ENCODE peak calls at places on chromosomes 11 and 22, in five cellular contexts. A is astrocyte of the cerebellum, C is skeletal muscle cell, J is B cell, W is nephron progenitor cell. B is an unnamed sample.

GRCh38 chr11:2177081-2177480 is 5.5 kb upstream of the TH start:
- DNase-seq in A (no peak), C (no peak), J (no peak), W (no peak), B (no peak)

GRCh38 chr11:30445056-30445455 is 122.2 kb downstream of the ARL14EP start:
- DNase-seq in A (no peak), C (no peak), J (no peak), W (no peak), B (no peak)

GRCh38 chr11:27392715-27393114 is 29.7 kb upstream of the CCDC34 start:
- DNase-seq in A (peak; percentile 31), C (peak; percentile 47), J (no peak), W (no peak), B (peak; percentile 29)

GRCh38 chr11:35746356-35747153 is 84.0 kb downstream of the TRIM44 start:
- DNase-seq in A (no peak), C (peak; percentile 25), J (no peak), W (no peak), B (no peak)

GRCh38 chr11:29641201-29641600 is 375.6 kb downstream of the KCNA4 start:
- DNase-seq in A (no peak), C (no peak), J (no peak), W (no peak), B (no peak)

GRCh38 chr22:22942511-22943329 is 55.1 kb downstream of the IGLL5 start:
- DNase-seq in A (peak; percentile 3), C (no peak), J (peak; percentile 90), W (peak; percentile 88), B (peak; percentile 45)

GRCh38 chr11:114208371-114208770 is 87.8 kb upstream of the NNMT start:
- DNase-seq in A (no peak), C (no peak), J (peak; percentile 41), W (no peak), B (no peak)

GRCh38 chr11:1671658-1672057 is 25.3 kb upstream of the KRTAP5-6 start:
- DNase-seq in A (no peak), C (no peak), J (no peak), W (no peak), B (no peak)

GRCh38 chr11:64744544-64745218 is 739 bp upstream of the RASGRP2 start:
- DNase-seq in A (no peak), C (no peak), J (peak; percentile 75), W (peak; percentile 55), B (no peak)

GRCh38 chr11:70247042-70247709 is 23.3 kb upstream of the PPFIA1 start:
- DNase-seq in A (no peak), C (no peak), J (no peak), W (no peak), B (no peak)

GRCh38 chr22:30234786-30235470 is 11.6 kb downstream of the LIF start:
- DNase-seq in A (peak; percentile 93), C (peak; percentile 80), J (no peak), W (no peak), B (no peak)

GRCh38 chr11:45089845-45090499 is 56.5 kb upstream of the PRDM11 start:
- DNase-seq in A (no peak), C (no peak), J (no peak), W (no peak), B (no peak)

GRCh38 chr11:11841121-11841604 is 609 bp upstream of the USP47 start:
- DNase-seq in A (no peak), C (no peak), J (no peak), W (peak; percentile 26), B (peak; percentile 45)

GRCh38 chr11:79333381-79333780 is 107.4 kb downstream of the TENM4 start:
- DNase-seq in A (no peak), C (peak; percentile 20), J (no peak), W (no peak), B (no peak)

GRCh38 chr11:70796601-70797000 is 398.3 kb downstream of the CTTN start:
- DNase-seq in A (no peak), C (no peak), J (no peak), W (no peak), B (no peak)

GRCh38 chr11:75035911-75036536 is 47.3 kb downstream of the NEU3 start:
- DNase-seq in A (no peak), C (no peak), J (no peak), W (no peak), B (no peak)

GRCh38 chr11:63489879-63490278 is 1.1 kb downstream of the PLAAT5 start:
- DNase-seq in A (peak; percentile 84), C (peak; percentile 18), J (no peak), W (no peak), B (no peak)

GRCh38 chr11:123073343-123074057 is 11.6 kb upstream of the HSPA8 start:
- DNase-seq in A (no peak), C (no peak), J (no peak), W (no peak), B (no peak)

GRCh38 chr11:63020671-63021255 is 5.1 kb upstream of the SLC22A8 start:
- DNase-seq in A (no peak), C (no peak), J (no peak), W (peak; percentile 31), B (no peak)

GRCh38 chr11:103709366-103709765 is 327.1 kb upstream of the DDI1 start:
- DNase-seq in A (no peak), C (no peak), J (peak; percentile 5), W (no peak), B (no peak)

GRCh38 chr11:21552910-21553309 is 640.0 kb upstream of the ANO5 start:
- DNase-seq in A (peak; percentile 23), C (no peak), J (no peak), W (no peak), B (no peak)

GRCh38 chr11:128956401-128957203 is 13.9 kb upstream of the TP53AIP1 start:
- DNase-seq in A (peak; percentile 57), C (no peak), J (peak; percentile 64), W (peak; percentile 49), B (peak; percentile 51)

GRCh38 chr11:110763249-110764011 is 51.2 kb upstream of the ARHGAP20 start:
- DNase-seq in A (peak; percentile 41), C (peak; percentile 87), J (no peak), W (no peak), B (peak; percentile 47)

GRCh38 chr11:61327669-61328071 is 5.2 kb downstream of the DDB1 start:
- DNase-seq in A (no peak), C (no peak), J (no peak), W (no peak), B (no peak)

GRCh38 chr22:28402539-28402938 is 277.1 kb downstream of the TTC28 start:
- DNase-seq in A (no peak), C (no peak), J (no peak), W (no peak), B (no peak)

GRCh38 chr11:70675697-70676374 is 277.5 kb downstream of the CTTN start:
- DNase-seq in A (no peak), C (no peak), J (no peak), W (no peak), B (no peak)

GRCh38 chr11:31824791-31825452 is 13.8 kb upstream of the PAX6 start:
- DNase-seq in A (no peak), C (no peak), J (peak; percentile 4), W (peak; percentile 14), B (no peak)

B was measured in mucosa of gallbladder.